ENCODE peak calls at places on chromosomes 3 and 15, in seven cellular contexts. One of them, this sample, is unnamed.

GRCh38 chr15:52005748-52006701 is 13.0 kb upstream of the MAPK6 start:
- DNase-seq in COR-L47: no peak
- DNase-seq in upper lobe of right lung: no peak
- DNase-seq in iris pigment epithelial cell: peak; percentile 85
- DNase-seq in AG20443: peak; percentile 27
- DNase-seq in NCI-H460: no peak
- DNase-seq in A549: no peak
- DNase-seq in this sample: peak; percentile 85

GRCh38 chr15:48924528-48925393 is 39.0 kb downstream of the SHC4 start:
- DNase-seq in iris pigment epithelial cell: no peak
- DNase-seq in AG20443: no peak
- DNase-seq in A549: no peak
- DNase-seq in COR-L47: no peak
- DNase-seq in upper lobe of right lung: no peak
- DNase-seq in NCI-H460: no peak
- DNase-seq in this sample: peak; percentile 12

GRCh38 chr15:67051088-67051659 is 14.2 kb upstream of the SMAD3 start:
- DNase-seq in A549: no peak
- DNase-seq in COR-L47: no peak
- DNase-seq in iris pigment epithelial cell: no peak
- DNase-seq in AG20443: no peak
- DNase-seq in upper lobe of right lung: no peak
- DNase-seq in NCI-H460: no peak
- DNase-seq in this sample: no peak

GRCh38 chr3:67783281-67784250 is 129.2 kb upstream of the SUCLG2 start:
- DNase-seq in AG20443: no peak
- DNase-seq in upper lobe of right lung: no peak
- DNase-seq in iris pigment epithelial cell: peak; percentile 67
- DNase-seq in NCI-H460: no peak
- DNase-seq in A549: no peak
- DNase-seq in COR-L47: no peak
- DNase-seq in this sample: peak; percentile 59

GRCh38 chr3:50617096-50617791 is at the start of gene MAPKAPK3:
- DNase-seq in COR-L47: no peak
- DNase-seq in A549: no peak
- DNase-seq in NCI-H460: no peak
- DNase-seq in upper lobe of right lung: peak; percentile 87
- DNase-seq in AG20443: peak; percentile 28
- DNase-seq in iris pigment epithelial cell: no peak
- DNase-seq in this sample: no peak

GRCh38 chr15:24858737-24859601 is 95.8 kb upstream of the SNRPN start:
- DNase-seq in COR-L47: no peak
- DNase-seq in upper lobe of right lung: no peak
- DNase-seq in NCI-H460: no peak
- DNase-seq in A549: no peak
- DNase-seq in iris pigment epithelial cell: peak; percentile 20
- DNase-seq in AG20443: no peak
- DNase-seq in this sample: peak; percentile 78

GRCh38 chr3:94114667-94115066 is 51.8 kb downstream of the NSUN3 start:
- DNase-seq in AG20443: no peak
- DNase-seq in A549: no peak
- DNase-seq in upper lobe of right lung: no peak
- DNase-seq in NCI-H460: no peak
- DNase-seq in iris pigment epithelial cell: no peak
- DNase-seq in COR-L47: no peak
- DNase-seq in this sample: no peak

GRCh38 chr3:7977245-7978103 is 524.1 kb upstream of the LMCD1 start:
- DNase-seq in COR-L47: no peak
- DNase-seq in upper lobe of right lung: no peak
- DNase-seq in iris pigment epithelial cell: peak; percentile 5
- DNase-seq in A549: peak; percentile 13
- DNase-seq in NCI-H460: no peak
- DNase-seq in AG20443: no peak
- DNase-seq in this sample: no peak

GRCh38 chr3:101936419-101937331 is 87.4 kb downstream of the NFKBIZ start:
- DNase-seq in AG20443: peak; percentile 80
- DNase-seq in upper lobe of right lung: no peak
- DNase-seq in NCI-H460: peak; percentile 14
- DNase-seq in COR-L47: no peak
- DNase-seq in A549: no peak
- DNase-seq in iris pigment epithelial cell: peak; percentile 94
- DNase-seq in this sample: peak; percentile 94

GRCh38 chr3:134357261-134357913 is 16.9 kb downstream of the AMOTL2 start:
- DNase-seq in AG20443: no peak
- DNase-seq in NCI-H460: no peak
- DNase-seq in COR-L47: no peak
- DNase-seq in A549: no peak
- DNase-seq in iris pigment epithelial cell: peak; percentile 46
- DNase-seq in upper lobe of right lung: peak; percentile 33
- DNase-seq in this sample: no peak

GRCh38 chr3:184415229-184415517 is 35.3 kb downstream of the CHRD start:
- DNase-seq in upper lobe of right lung: no peak
- DNase-seq in COR-L47: no peak
- DNase-seq in iris pigment epithelial cell: no peak
- DNase-seq in NCI-H460: no peak
- DNase-seq in A549: no peak
- DNase-seq in AG20443: no peak
- DNase-seq in this sample: no peak

GRCh38 chr3:51798561-51798960 is 19.5 kb upstream of the IQCF6 start:
- DNase-seq in upper lobe of right lung: no peak
- DNase-seq in AG20443: no peak
- DNase-seq in A549: no peak
- DNase-seq in iris pigment epithelial cell: no peak
- DNase-seq in COR-L47: no peak
- DNase-seq in NCI-H460: no peak
- DNase-seq in this sample: no peak

GRCh38 chr3:13190376-13190762 is 117.1 kb upstream of the IQSEC1 start:
- DNase-seq in upper lobe of right lung: no peak
- DNase-seq in iris pigment epithelial cell: no peak
- DNase-seq in AG20443: no peak
- DNase-seq in A549: no peak
- DNase-seq in COR-L47: no peak
- DNase-seq in NCI-H460: no peak
- DNase-seq in this sample: no peak

GRCh38 chr3:40329081-40329480 is 19.6 kb downstream of the EIF1B start:
- DNase-seq in COR-L47: no peak
- DNase-seq in AG20443: no peak
- DNase-seq in NCI-H460: no peak
- DNase-seq in upper lobe of right lung: no peak
- DNase-seq in A549: no peak
- DNase-seq in iris pigment epithelial cell: no peak
- DNase-seq in this sample: no peak

GRCh38 chr3:172707967-172708366 is 2.9 kb downstream of the NCEH1 start:
- DNase-seq in AG20443: peak; percentile 43
- DNase-seq in NCI-H460: no peak
- DNase-seq in COR-L47: no peak
- DNase-seq in upper lobe of right lung: no peak
- DNase-seq in iris pigment epithelial cell: peak; percentile 76
- DNase-seq in A549: no peak
- DNase-seq in this sample: peak; percentile 86

GRCh38 chr15:34783986-34784385 is 11.4 kb downstream of the ACTC1 start:
- DNase-seq in A549: no peak
- DNase-seq in upper lobe of right lung: no peak
- DNase-seq in COR-L47: no peak
- DNase-seq in AG20443: no peak
- DNase-seq in NCI-H460: no peak
- DNase-seq in iris pigment epithelial cell: no peak
- DNase-seq in this sample: no peak

GRCh38 chr3:58419782-58420512 is 13.7 kb downstream of the PDHB start:
- DNase-seq in COR-L47: no peak
- DNase-seq in A549: no peak
- DNase-seq in AG20443: peak; percentile 62
- DNase-seq in NCI-H460: no peak
- DNase-seq in upper lobe of right lung: no peak
- DNase-seq in iris pigment epithelial cell: peak; percentile 18
- DNase-seq in this sample: peak; percentile 72

GRCh38 chr3:64229903-64230302 is 4.6 kb upstream of the PRICKLE2 start:
- DNase-seq in upper lobe of right lung: no peak
- DNase-seq in iris pigment epithelial cell: peak; percentile 65
- DNase-seq in AG20443: peak; percentile 17
- DNase-seq in COR-L47: no peak
- DNase-seq in A549: no peak
- DNase-seq in NCI-H460: no peak
- DNase-seq in this sample: peak; percentile 78

GRCh38 chr15:43977072-43977884 is 150.5 kb downstream of the WDR76 start:
- DNase-seq in NCI-H460: no peak
- DNase-seq in upper lobe of right lung: no peak
- DNase-seq in AG20443: no peak
- DNase-seq in COR-L47: no peak
- DNase-seq in iris pigment epithelial cell: no peak
- DNase-seq in A549: no peak
- DNase-seq in this sample: no peak